ENCODE peak calls at places on chromosomes 3 and 15, in five cellular contexts. J is K562, T is A549, V is GM12878, E is HepG2. W is an unnamed sample.

GRCh38 chr3:42014443-42014945 is 52.6 kb upstream of the ULK4 start:
- DNase-seq in J (no peak), T (no peak), V (no peak), E (no peak), W (peak; percentile 73)

GRCh38 chr3:148146241-148146640 is 551.5 kb upstream of the AGTR1 start:
- DNase-seq in J (no peak), T (no peak), V (no peak), E (no peak), W (no peak)

GRCh38 chr3:37770336-37770735 is 91.3 kb upstream of the CTDSPL start:
- DNase-seq in J (no peak), T (no peak), V (no peak), E (no peak), W (no peak)

GRCh38 chr3:98811048-98811447 is 47.9 kb downstream of the ST3GAL6 start:
- DNase-seq in J (no peak), T (no peak), V (no peak), E (peak; percentile 68), W (peak; percentile 56)

GRCh38 chr15:42140383-42141070 is 15.9 kb downstream of the PLA2G4F start:
- DNase-seq in J (no peak), T (no peak), V (no peak), E (no peak), W (no peak)

GRCh38 chr15:35458176-35458856 is 87.6 kb downstream of the DPH6 start:
- DNase-seq in J (no peak), T (no peak), V (no peak), E (no peak), W (no peak)

GRCh38 chr15:74950078-74951000 is 6.2 kb downstream of the RPP25 start:
- DNase-seq in J (peak; percentile 68), T (peak; percentile 90), V (peak; percentile 53), E (peak; percentile 73), W (peak; percentile 81)

GRCh38 chr3:163708428-163708827 is 1369.9 kb downstream of the SI start:
- DNase-seq in J (no peak), T (no peak), V (no peak), E (no peak), W (no peak)

GRCh38 chr3:188437921-188438320 is 284.0 kb downstream of the LPP start:
- DNase-seq in J (no peak), T (no peak), V (no peak), E (no peak), W (no peak)

GRCh38 chr3:5262507-5262906 is 75.0 kb downstream of the EDEM1 start:
- DNase-seq in J (no peak), T (no peak), V (no peak), E (no peak), W (no peak)

GRCh38 chr3:5260992-5261501 is 73.5 kb downstream of the EDEM1 start:
- DNase-seq in J (no peak), T (no peak), V (no peak), E (no peak), W (peak; percentile 15)

GRCh38 chr3:5254281-5255048 is 67.0 kb downstream of the EDEM1 start:
- DNase-seq in J (no peak), T (no peak), V (no peak), E (no peak), W (no peak)

GRCh38 chr3:5264093-5264610 is 76.6 kb downstream of the EDEM1 start:
- DNase-seq in J (no peak), T (no peak), V (no peak), E (no peak), W (no peak)

GRCh38 chr3:5258526-5258925 is 71.0 kb downstream of the EDEM1 start:
- DNase-seq in J (no peak), T (no peak), V (no peak), E (no peak), W (no peak)
- TF ChIP-seq MYC in J (no peak), T (no peak), V (no peak), E (no peak), W (no peak)

GRCh38 chr15:80694624-80695098 is 449 bp upstream of the ABHD17C start:
- DNase-seq in J (peak; percentile 11), T (peak; percentile 72), V (no peak), E (no peak), W (peak; percentile 26)
- TF ChIP-seq MAX in J (no peak), T (no peak), V (no peak), E (no peak), W (no peak)

GRCh38 chr15:99969261-99969960 is 236.2 kb upstream of the LYSMD4 start:
- DNase-seq in J (no peak), T (no peak), V (no peak), E (no peak), W (no peak)

GRCh38 chr15:99970891-99971330 is 237.7 kb upstream of the LYSMD4 start:
- DNase-seq in J (no peak), T (no peak), V (no peak), E (no peak), W (no peak)

GRCh38 chr15:99966815-99967214 is 233.6 kb upstream of the LYSMD4 start:
- DNase-seq in J (no peak), T (no peak), V (no peak), E (no peak), W (no peak)

GRCh38 chr15:99965376-99965775 is 232.1 kb upstream of the LYSMD4 start:
- DNase-seq in J (no peak), T (no peak), V (no peak), E (no peak), W (no peak)

GRCh38 chr15:99967841-99968371 is 234.7 kb upstream of the LYSMD4 start:
- DNase-seq in J (no peak), T (no peak), V (no peak), E (no peak), W (no peak)
- TF ChIP-seq MYC in J (no peak), T (no peak), V (no peak), E (no peak), W (no peak)

DNA sequence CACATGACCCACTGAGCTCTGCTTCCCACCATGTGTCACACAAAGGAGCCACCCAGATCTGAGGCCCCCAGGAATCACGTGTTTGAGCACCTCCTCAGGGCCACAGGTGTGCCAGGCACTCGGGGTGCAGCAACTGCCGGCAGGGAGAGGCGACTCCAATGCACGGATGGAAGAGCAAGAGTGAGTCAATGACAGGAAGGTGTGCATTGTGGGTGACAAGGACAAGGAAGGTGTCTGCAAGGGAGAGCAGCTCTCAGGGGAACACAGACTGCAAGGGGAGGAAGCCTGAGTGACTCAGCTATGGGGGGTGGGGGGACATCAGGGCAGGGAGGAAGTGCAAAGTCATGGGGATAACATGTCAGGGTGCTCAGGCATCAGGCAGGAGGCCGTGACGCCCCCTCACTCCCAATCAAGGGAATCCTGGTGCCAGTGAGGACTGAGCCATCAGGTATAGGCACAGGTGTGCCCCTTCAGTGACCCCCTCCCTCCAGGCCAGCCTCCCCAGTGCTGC is 67.4 kb downstream of the NUP210 start:
- DNase-seq in J (peak; percentile 95), T (no peak), V (no peak), E (no peak), W (peak; percentile 96)
- TF ChIP-seq MAX in J (peak; percentile 63), T (no peak), V (no peak), E (no peak), W (peak; percentile 79)

GRCh38 chr3:66297260-66297863 is 76.6 kb downstream of the SLC25A26 start:
- DNase-seq in J (no peak), T (no peak), V (no peak), E (no peak), W (no peak)

GRCh38 chr3:66299893-66300292 is 79.1 kb downstream of the SLC25A26 start:
- DNase-seq in J (no peak), T (no peak), V (no peak), E (no peak), W (no peak)

GRCh38 chr3:66298591-66298990 is 77.8 kb downstream of the SLC25A26 start:
- DNase-seq in J (no peak), T (no peak), V (no peak), E (no peak), W (no peak)

GRCh38 chr3:66302288-66302687 is 81.5 kb downstream of the SLC25A26 start:
- DNase-seq in J (no peak), T (no peak), V (no peak), E (no peak), W (no peak)

GRCh38 chr3:66297917-66298316 is 77.1 kb downstream of the SLC25A26 start:
- DNase-seq in J (no peak), T (no peak), V (no peak), E (no peak), W (no peak)
- TF ChIP-seq MYC in J (no peak), T (no peak), V (no peak), E (no peak), W (no peak)

DNA sequence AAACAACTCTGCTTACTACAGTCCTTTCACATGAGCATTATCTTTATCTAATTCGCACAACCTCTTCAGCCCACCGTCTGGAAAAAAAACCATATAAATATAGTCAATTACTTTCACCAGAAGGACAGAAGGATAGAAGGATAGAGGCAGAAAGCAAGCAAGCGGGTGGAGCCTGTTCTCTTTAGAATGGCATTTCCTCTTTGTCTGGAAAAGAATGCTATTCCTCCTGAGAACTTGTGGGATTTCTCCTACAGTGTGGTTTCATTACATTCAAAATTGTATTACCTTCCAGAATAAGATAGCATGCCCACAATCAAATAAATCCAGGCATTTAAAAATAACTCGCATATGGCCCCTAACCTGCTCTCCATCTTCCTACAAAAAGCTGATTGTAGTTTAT is 23.1 kb downstream of the SLC30A4 start:
- DNase-seq in J (no peak), T (no peak), V (no peak), E (no peak), W (no peak)
- TF ChIP-seq MAX in J (no peak), T (no peak), V (no peak), E (no peak), W (no peak)

GRCh38 chr3:189646902-189647542 is 15.8 kb downstream of the TP63 start:
- DNase-seq in J (no peak), T (no peak), V (no peak), E (no peak), W (no peak)

GRCh38 chr3:189655617-189656016 is 24.4 kb downstream of the TP63 start:
- DNase-seq in J (no peak), T (no peak), V (no peak), E (no peak), W (no peak)

DNA sequence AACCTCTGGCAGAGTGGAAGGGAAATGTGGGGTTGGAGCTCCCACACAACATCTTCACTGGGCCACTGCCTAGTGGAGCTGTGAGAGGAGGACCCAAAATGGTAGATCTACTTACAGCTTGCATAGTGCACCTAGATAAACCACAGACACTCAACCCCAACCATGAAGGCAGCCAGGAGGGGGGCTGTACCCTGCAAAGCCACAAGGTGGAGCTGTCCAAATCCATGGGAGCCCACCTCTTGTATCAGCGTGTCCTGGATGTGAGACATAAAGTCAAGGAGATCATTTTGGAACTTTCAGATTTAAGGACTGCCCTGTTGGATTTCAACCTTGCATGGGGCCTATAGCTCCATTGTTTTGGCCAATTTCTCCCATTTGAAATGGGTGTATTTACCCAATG is 20.9 kb downstream of the TP63 start:
- DNase-seq in J (no peak), T (no peak), V (no peak), E (peak; percentile 4), W (peak; percentile 28)
- TF ChIP-seq MYC in J (no peak), T (no peak), V (no peak), E (no peak), W (no peak)

W was measured in NB4.